ENCODE peak calls at places on chromosome 10, in four cellular contexts. I, B, G and O are unnamed samples.

GRCh38 chr10:3783313-3783689 is 1.7 kb downstream of the KLF6 start:
- DNase-seq in I (peak), B (no peak), G (peak), O (no peak)

GRCh38 chr10:108592926-108593325 is 1330.4 kb downstream of the XPNPEP1 start:
- DNase-seq in I (no peak), B (no peak), G (no peak), O (no peak)

GRCh38 chr10:87844837-87845623 is 18.3 kb downstream of the KLLN start:
- DNase-seq in I (peak), B (no peak), G (peak), O (peak)

GRCh38 chr10:13712799-13713581 is 126.2 kb downstream of the PRPF18 start:
- DNase-seq in I (peak), B (peak), G (peak), O (peak)

GRCh38 chr10:74754397-74754796 is 72.0 kb upstream of the KAT6B start:
- DNase-seq in I (no peak), B (no peak), G (no peak), O (no peak)

GRCh38 chr10:102422586-102423129 is 2.0 kb downstream of the FBXL15 start:
- DNase-seq in I (peak), B (peak), G (peak), O (peak)

GRCh38 chr10:96996275-96996980 is 164.3 kb downstream of the LCOR start:
- DNase-seq in I (no peak), B (no peak), G (no peak), O (no peak)

GRCh38 chr10:43849551-43849950 is 200.9 kb upstream of the ZNF32 start:
- DNase-seq in I (no peak), B (no peak), G (no peak), O (no peak)

GRCh38 chr10:12978885-12979284 is 22.6 kb downstream of the CCDC3 start:
- DNase-seq in I (no peak), B (no peak), G (no peak), O (no peak)

GRCh38 chr10:94150541-94151184 is 156.9 kb downstream of the PLCE1 start:
- DNase-seq in I (no peak), B (no peak), G (no peak), O (no peak)

GRCh38 chr10:12351447-12351846 is 2.1 kb downstream of the CAMK1D start:
- DNase-seq in I (no peak), B (no peak), G (no peak), O (no peak)

GRCh38 chr10:43194861-43195260 is 56.6 kb downstream of the CSGALNACT2 start:
- DNase-seq in I (no peak), B (no peak), G (no peak), O (no peak)

GRCh38 chr10:117745301-117745700 is 202.8 kb downstream of the EMX2 start:
- DNase-seq in I (no peak), B (no peak), G (no peak), O (no peak)

GRCh38 chr10:80075781-80076180 is 2.7 kb upstream of the TMEM254 start:
- DNase-seq in I (no peak), B (no peak), G (peak), O (peak)

GRCh38 chr10:43682956-43683355 is 34.3 kb upstream of the ZNF32 start:
- DNase-seq in I (no peak), B (no peak), G (peak), O (no peak)

GRCh38 chr10:63077800-63078199 is 55.3 kb upstream of the NRBF2 start:
- DNase-seq in I (no peak), B (no peak), G (no peak), O (no peak)

GRCh38 chr10:48791267-48791928 is 106.7 kb downstream of the WDFY4 start:
- DNase-seq in I (no peak), B (no peak), G (no peak), O (peak)

GRCh38 chr10:80204801-80205477 is 398 bp downstream of the ANXA11 start:
- DNase-seq in I (no peak), B (no peak), G (no peak), O (no peak)

GRCh38 chr10:132035476-132035875 is 30.3 kb upstream of the JAKMIP3 start:
- DNase-seq in I (no peak), B (no peak), G (no peak), O (no peak)

DNA sequence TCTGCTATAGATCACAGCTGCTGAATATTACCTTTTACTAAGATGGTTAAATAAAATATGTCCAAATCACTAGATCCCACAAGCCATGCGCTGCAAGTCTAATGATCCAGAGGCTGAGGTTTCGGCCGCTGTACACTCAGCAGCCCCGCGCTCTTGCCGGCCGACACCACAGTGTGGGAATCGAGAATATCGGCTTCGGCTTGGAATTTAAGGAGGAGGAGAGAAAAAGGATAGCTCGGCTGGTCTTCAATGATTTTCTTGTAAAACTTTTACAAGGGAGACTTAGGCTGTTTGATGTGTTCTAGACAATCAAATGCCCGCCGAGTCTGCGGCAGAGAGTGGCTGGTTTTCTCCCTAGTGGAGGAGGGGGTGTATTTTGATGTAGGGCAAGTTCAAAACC is 118.2 kb upstream of the TCF7L2 start:
- DNase-seq in I (no peak), B (no peak), G (no peak), O (no peak)
- H3K4me3 ChIP-seq in I (no peak), B (no peak), G (no peak), O (no peak)

GRCh38 chr10:44937201-44938005 is 22.2 kb upstream of the RASSF4 start:
- DNase-seq in I (no peak), B (no peak), G (peak), O (no peak)
- TF ChIP-seq CTCF in I (no peak), B (no peak), G (no peak), O (no peak)

DNA sequence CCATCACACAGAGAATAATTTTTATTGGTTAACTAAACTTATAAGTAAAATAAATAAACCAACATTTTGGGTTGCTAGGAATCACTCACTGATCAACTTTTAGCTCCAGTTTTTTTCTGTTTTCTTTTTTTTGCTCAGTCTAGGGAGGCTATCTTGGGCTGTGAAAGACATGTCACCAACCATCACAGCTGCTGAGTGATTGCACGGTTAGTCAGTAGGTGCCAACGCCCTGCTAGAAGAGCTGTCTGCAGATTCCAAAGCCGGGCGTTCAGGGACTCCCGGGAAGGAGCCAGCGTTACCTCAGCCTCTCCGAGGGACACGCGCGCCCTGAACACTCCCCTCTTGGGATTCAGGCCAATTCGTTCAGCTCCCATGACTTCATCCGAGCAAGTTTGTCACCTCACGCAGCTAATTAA is 604 bp upstream of the STAM start:
- DNase-seq in I (peak), B (no peak), G (peak), O (peak)
- H3K4me3 ChIP-seq in I (peak), B (peak), G (peak), O (peak)

DNA sequence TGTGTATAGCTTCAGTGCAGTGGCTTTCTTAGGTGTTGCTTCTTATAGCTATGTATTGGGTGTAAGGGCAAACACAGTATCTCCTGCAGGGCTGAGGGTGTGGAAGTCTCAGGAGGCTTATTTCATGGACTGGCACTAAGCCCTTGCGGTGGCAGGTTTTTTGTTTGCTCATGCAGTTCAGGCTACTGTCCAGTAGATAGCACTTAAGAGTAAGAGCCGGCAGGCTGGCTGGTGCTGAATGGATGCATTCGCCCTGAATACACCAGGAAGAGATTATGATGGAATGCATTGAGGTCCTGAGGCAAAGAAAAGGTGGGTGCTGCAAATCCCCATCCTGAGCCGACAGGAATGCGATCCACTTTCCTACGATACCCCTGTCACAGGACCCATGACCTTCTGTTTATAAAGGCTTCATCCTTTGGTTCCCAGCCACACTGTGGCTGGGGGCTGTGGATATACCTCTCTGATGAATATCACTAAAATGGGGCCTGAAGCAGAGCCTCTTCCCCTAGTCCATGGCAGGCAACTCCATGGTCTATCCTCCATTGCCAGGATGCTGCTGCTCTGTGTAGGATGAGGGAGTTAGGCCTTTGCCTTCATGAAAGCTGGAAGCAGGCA is 44.9 kb downstream of the ANXA8 start:
- DNase-seq in I (peak), B (peak), G (peak), O (peak)
- TF ChIP-seq CTCF in I (peak), B (peak), G (peak), O (peak)

GRCh38 chr10:34739915-34740314 is 75.2 kb downstream of the PARD3 start:
- DNase-seq in I (no peak), B (no peak), G (peak), O (peak)
- H3K4me3 ChIP-seq in I (no peak), B (no peak), G (peak), O (no peak)

GRCh38 chr10:92880912-92881311 is 32.6 kb downstream of the EXOC6 start:
- DNase-seq in I (no peak), B (no peak), G (no peak), O (no peak)

GRCh38 chr10:92876509-92877036 is 28.3 kb downstream of the EXOC6 start:
- DNase-seq in I (no peak), B (no peak), G (no peak), O (no peak)

GRCh38 chr10:92880233-92880861 is 32.0 kb downstream of the EXOC6 start:
- DNase-seq in I (peak), B (peak), G (peak), O (peak)
- TF ChIP-seq CTCF in I (peak), B (peak), G (peak), O (peak)

GRCh38 chr10:33623677-33624076 is 289.2 kb upstream of the NRP1 start:
- DNase-seq in I (no peak), B (no peak), G (no peak), O (no peak)
- H3K4me3 ChIP-seq in I (no peak), B (no peak), G (no peak), O (no peak)

DNA sequence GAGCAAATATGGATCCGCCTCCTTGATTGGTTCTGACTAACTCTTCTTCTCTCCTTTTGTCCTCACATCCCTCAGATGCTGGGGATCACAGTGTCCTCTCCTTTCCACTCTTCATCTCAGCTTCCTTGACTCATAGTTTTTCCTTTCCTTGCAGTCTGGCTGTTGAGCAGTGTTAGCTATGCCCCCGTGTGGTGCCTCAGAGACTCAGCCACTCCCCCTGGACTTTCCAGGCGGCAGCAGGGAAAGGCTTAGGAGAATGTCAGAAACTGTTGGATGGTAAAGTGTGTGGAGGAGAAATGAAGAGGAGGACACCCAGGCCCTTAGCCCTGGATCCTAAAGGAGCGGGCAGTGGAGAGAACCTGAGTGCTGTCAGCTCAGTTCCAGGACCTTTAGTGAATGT is 267.5 kb downstream of the CELF2 start:
- DNase-seq in I (peak), B (no peak), G (peak), O (no peak)
- TF ChIP-seq CTCF in I (no peak), B (no peak), G (peak), O (no peak)